ENCODE peak calls at places on chromosomes 11 and 22, in four cellular contexts. E, P, T and O are unnamed samples.
A peak's percentile ranks its signal among the peaks of the same experiment; 100 is the strongest.

GRCh38 chr11:133515075-133515474 is 17.2 kb downstream of the OPCML start:
- DNase-seq in P (no peak), T (no peak), E (no peak), O (no peak)

GRCh38 chr22:27719535-27720227 is 81.9 kb downstream of the MN1 start:
- DNase-seq in P (peak; percentile 19), T (no peak), E (peak; percentile 39), O (peak; percentile 32)

GRCh38 chr22:46382524-46382923 is 47.0 kb downstream of the TRMU start:
- DNase-seq in E (no peak), T (no peak), P (no peak), O (no peak)

GRCh38 chr11:120448240-120448639 is 63.3 kb upstream of the GRIK4 start:
- DNase-seq in P (no peak), T (no peak), E (no peak), O (no peak)

GRCh38 chr11:111561801-111562325 is 21.3 kb downstream of the LAYN start:
- DNase-seq in P (peak; percentile 91), E (no peak), T (no peak), O (no peak)

GRCh38 chr11:3126207-3126865 is 38.8 kb downstream of the OSBPL5 start:
- DNase-seq in E (peak; percentile 46), T (no peak), P (no peak), O (peak; percentile 33)

GRCh38 chr22:48588881-48589450 is 1238.7 kb downstream of the BRD1 start:
- DNase-seq in T (no peak), E (no peak), P (no peak), O (no peak)

GRCh38 chr11:33492569-33492968 is 208.1 kb downstream of the C11orf91 start:
- DNase-seq in T (no peak), E (no peak), P (no peak), O (no peak)

GRCh38 chr11:27204527-27204926 is 158.5 kb downstream of the CCDC34 start:
- DNase-seq in T (peak; percentile 38), P (no peak), E (no peak), O (no peak)

GRCh38 chr22:44261861-44262595 is 50.7 kb downstream of the SHISAL1 start:
- DNase-seq in P (no peak), E (peak; percentile 26), T (no peak), O (peak; percentile 46)

GRCh38 chr22:43435851-43436535 is 24.2 kb downstream of the MPPED1 start:
- DNase-seq in P (no peak), T (no peak), E (no peak), O (no peak)

GRCh38 chr11:63966444-63966843 is 8.0 kb upstream of the COX8A start:
- DNase-seq in T (no peak), E (no peak), P (no peak), O (no peak)

GRCh38 chr22:41446057-41446501 is 522 bp downstream of the TOB2 start:
- DNase-seq in P (peak; percentile 32), E (peak; percentile 24), T (no peak), O (peak; percentile 49)

GRCh38 chr11:117219001-117219400 is 12.9 kb downstream of the PCSK7 start:
- DNase-seq in T (no peak), E (no peak), P (no peak), O (no peak)

GRCh38 chr11:292211-293121 is 3.5 kb downstream of the PGGHG start:
- DNase-seq in E (no peak), T (peak; percentile 4), P (no peak), O (peak; percentile 24)

GRCh38 chr22:39574779-39575551 is 4.4 kb downstream of the CACNA1I start:
- DNase-seq in P (peak; percentile 87), T (no peak), E (no peak), O (no peak)

GRCh38 chr22:35835267-35835997 is 117.8 kb downstream of the APOL5 start:
- DNase-seq in T (no peak), E (no peak), P (no peak), O (no peak)